ENCODE peak calls at places on chromosomes 12 and 14, in seven cellular contexts. J, E, Y, K, V, X and F are unnamed samples.

GRCh38 chr12:28569698-28570411 is 379.6 kb downstream of the CCDC91 start:
- DNase-seq in K (no peak), X (no peak), J (no peak), Y (no peak), E (peak), V (no peak), F (peak)

GRCh38 chr14:100623961-100624360 is 36.7 kb upstream of the BEGAIN start:
- DNase-seq in J (no peak), Y (no peak), K (no peak), E (no peak), X (no peak), V (no peak), F (no peak)

GRCh38 chr12:88946377-88946997 is 366.2 kb upstream of the KITLG start:
- DNase-seq in E (peak), V (no peak), Y (no peak), K (no peak), J (no peak), X (no peak), F (peak)

GRCh38 chr14:92630367-92630766 is 116.8 kb downstream of the RIN3 start:
- DNase-seq in V (no peak), X (no peak), Y (no peak), E (no peak), J (no peak), K (no peak), F (no peak)

GRCh38 chr12:105142259-105142658 is 34.7 kb downstream of the WASHC4 start:
- DNase-seq in V (no peak), X (no peak), E (no peak), Y (no peak), K (no peak), J (no peak), F (no peak)

GRCh38 chr14:51576899-51577298 is 74.8 kb upstream of the FRMD6 start:
- DNase-seq in X (no peak), V (no peak), Y (no peak), J (no peak), K (no peak), E (peak), F (no peak)

GRCh38 chr12:122865268-122866231 is 30.3 kb downstream of the HIP1R start:
- DNase-seq in X (no peak), E (peak), J (no peak), Y (no peak), K (no peak), V (no peak), F (peak)

GRCh38 chr12:54049164-54049563 is 4.5 kb upstream of the HOXC4 start:
- DNase-seq in K (no peak), E (no peak), J (no peak), V (no peak), Y (no peak), X (no peak), F (no peak)

GRCh38 chr14:104941508-104942365 is 17.1 kb downstream of the PLD4 start:
- DNase-seq in Y (no peak), J (no peak), E (no peak), X (no peak), V (peak), K (no peak), F (no peak)

GRCh38 chr12:53505086-53505485 is 2.2 kb downstream of the NPFF start:
- DNase-seq in J (no peak), X (no peak), E (no peak), V (no peak), K (no peak), Y (no peak), F (peak)

GRCh38 chr14:103847954-103848719 is 762 bp upstream of the PPP1R13B start:
- DNase-seq in V (peak), X (no peak), K (no peak), E (peak), Y (peak), J (no peak), F (no peak)

GRCh38 chr12:105983622-105984325 is 155.0 kb downstream of the NUAK1 start:
- DNase-seq in E (peak), Y (no peak), X (no peak), K (no peak), V (no peak), J (no peak), F (peak)

GRCh38 chr12:122939151-122939550 is 27.1 kb downstream of the ABCB9 start:
- DNase-seq in E (no peak), K (no peak), X (no peak), V (no peak), J (no peak), Y (no peak), F (no peak)

GRCh38 chr14:43135877-43136411 is 1371.1 kb downstream of the FSCB start:
- DNase-seq in K (no peak), V (no peak), X (no peak), E (no peak), J (no peak), Y (no peak), F (no peak)

GRCh38 chr12:132904718-132905328 is 17.4 kb upstream of the CHFR start:
- DNase-seq in V (peak), E (peak), K (peak), J (peak), X (peak), Y (peak), F (peak)

GRCh38 chr12:131134523-131135310 is 181.0 kb downstream of the ADGRD1 start:
- DNase-seq in K (no peak), E (no peak), X (no peak), V (peak), J (no peak), Y (no peak), F (no peak)

GRCh38 chr14:102396531-102396930 is 33.8 kb downstream of the TECPR2 start:
- DNase-seq in K (no peak), E (no peak), J (no peak), X (no peak), V (no peak), Y (no peak), F (no peak)

GRCh38 chr14:100871234-100872186 is 32.0 kb downstream of the RTL1 start:
- DNase-seq in Y (no peak), X (no peak), E (peak), J (no peak), V (no peak), K (no peak), F (peak)

GRCh38 chr14:58752782-58753181 is 115.0 kb downstream of the DACT1 start:
- DNase-seq in V (peak), E (no peak), X (no peak), Y (no peak), K (no peak), J (no peak), F (peak)

GRCh38 chr12:96510306-96510764 is 21.0 kb downstream of the CFAP54 start:
- DNase-seq in Y (no peak), V (no peak), J (no peak), K (no peak), X (no peak), E (no peak), F (peak)

GRCh38 chr14:103738706-103739451 is 23.3 kb downstream of the ZFYVE21 start:
- DNase-seq in K (no peak), J (no peak), E (no peak), X (no peak), V (no peak), Y (no peak), F (no peak)

GRCh38 chr12:46519407-46519806 is 146.8 kb upstream of the SLC38A2 start:
- DNase-seq in X (peak), Y (no peak), V (no peak), E (no peak), K (no peak), J (no peak), F (no peak)

GRCh38 chr12:66662729-66663128 is 16.1 kb downstream of the GRIP1 start:
- DNase-seq in X (no peak), K (no peak), V (no peak), E (peak), J (no peak), Y (no peak), F (peak)